ENCODE peak calls at places on chromosomes 3 and 15, in eight cellular contexts. G, A, D, R, I, H, J and B are unnamed samples.

GRCh38 chr3:124995460-124995994 is 60.3 kb downstream of the HEG1 start:
- DNase-seq in I (peak; percentile 67), H (peak; percentile 48), R (peak; percentile 71), G (peak; percentile 73), A (peak; percentile 85), J (peak; percentile 75), D (no peak), B (peak; percentile 60)

GRCh38 chr3:94185753-94186152 is 122.9 kb downstream of the NSUN3 start:
- DNase-seq in H (no peak), R (no peak), I (no peak), A (no peak), G (no peak), D (peak; percentile 37), J (peak; percentile 56), B (no peak)

GRCh38 chr15:82843561-82843960 is 34.1 kb downstream of the WHAMM start:
- DNase-seq in G (no peak), I (no peak), R (no peak), H (no peak), J (no peak), A (no peak), D (no peak), B (no peak)

GRCh38 chr3:59808431-59808830 is 758.6 kb upstream of the CFAP20DC start:
- DNase-seq in R (no peak), J (no peak), H (no peak), A (no peak), D (no peak), G (no peak), I (no peak), B (no peak)

GRCh38 chr3:47890037-47890831 is 87.3 kb downstream of the DHX30 start:
- DNase-seq in D (no peak), G (no peak), J (no peak), A (no peak), I (no peak), H (no peak), R (no peak), B (peak; percentile 11)

GRCh38 chr3:124217542-124217941 is 225.6 kb upstream of the ROPN1 start:
- DNase-seq in G (no peak), H (peak; percentile 79), R (peak; percentile 71), D (peak; percentile 72), I (peak; percentile 64), A (peak; percentile 92), J (peak; percentile 84), B (peak; percentile 83)

GRCh38 chr15:41650806-41651205 is 9.4 kb upstream of the MGA start:
- DNase-seq in H (no peak), R (no peak), G (no peak), D (no peak), A (no peak), I (no peak), J (no peak), B (no peak)

GRCh38 chr3:197328198-197328597 is 29.8 kb upstream of the DLG1 start:
- DNase-seq in G (no peak), A (peak; percentile 5), J (no peak), H (no peak), I (no peak), D (no peak), R (no peak), B (no peak)

GRCh38 chr3:196763179-196763578 is 23.5 kb downstream of the PAK2 start:
- DNase-seq in R (no peak), D (no peak), G (no peak), A (no peak), J (no peak), I (no peak), H (no peak), B (no peak)

GRCh38 chr3:184560992-184561328 is 625 bp upstream of the EPHB3 start:
- DNase-seq in J (peak; percentile 85), R (no peak), G (no peak), I (no peak), A (no peak), D (no peak), H (no peak), B (no peak)

GRCh38 chr3:185653949-185654757 is 68.1 kb downstream of the SENP2 start:
- DNase-seq in G (no peak), J (no peak), H (no peak), A (no peak), I (no peak), D (peak; percentile 70), R (no peak), B (no peak)

GRCh38 chr3:158264894-158265293 is 155.0 kb downstream of the RSRC1 start:
- DNase-seq in J (no peak), R (no peak), A (no peak), H (no peak), I (no peak), G (no peak), D (no peak), B (no peak)

GRCh38 chr3:123582315-123582714 is 2.5 kb downstream of the HACD2 start:
- DNase-seq in R (no peak), D (no peak), G (no peak), J (peak; percentile 93), I (no peak), A (no peak), H (no peak), B (no peak)

GRCh38 chr15:77066961-77067690 is 3.8 kb downstream of the TSPAN3 start:
- DNase-seq in J (peak; percentile 91), R (no peak), D (peak; percentile 26), I (peak; percentile 84), G (no peak), H (peak; percentile 54), A (no peak), B (no peak)
- H3K4me1 ChIP-seq in J (peaks cover 72% of the 10 kb centered on the region), R (peaks cover 3% of the 10 kb centered on the region), D (peaks cover 11% of the 10 kb centered on the region), I (peaks cover 55% of the 10 kb centered on the region), G (peaks cover 27% of the 10 kb centered on the region), H (peaks cover 9% of the 10 kb centered on the region), A (peaks cover 2% of the 10 kb centered on the region), B (peaks cover 76% of the 10 kb centered on the region)

GRCh38 chr15:53831907-53832793 is 72.7 kb upstream of the WDR72 start:
- DNase-seq in G (no peak), I (no peak), A (peak; percentile 57), H (no peak), J (no peak), R (no peak), D (no peak), B (no peak)
- H3K9ac ChIP-seq in G (no peak overlapping the region), I (no peak overlapping the region), A (no peak overlapping the region), H (no peak overlapping the region), J (no peak overlapping the region), R (no peak overlapping the region), D (no peak overlapping the region), B (no peak overlapping the region)

GRCh38 chr3:116199063-116199462 is 246.2 kb downstream of the LSAMP start:
- DNase-seq in D (no peak), H (no peak), A (no peak), G (no peak), J (no peak), R (no peak), I (no peak), B (no peak)

GRCh38 chr3:116198087-116198486 is 247.2 kb downstream of the LSAMP start:
- DNase-seq in J (no peak), I (no peak), H (peak; percentile 7), A (no peak), R (no peak), D (peak; percentile 68), G (no peak), B (peak; percentile 4)

GRCh38 chr3:116201032-116201690 is 244.1 kb downstream of the LSAMP start:
- DNase-seq in G (no peak), A (peak; percentile 45), R (no peak), H (no peak), I (no peak), D (no peak), J (no peak), B (no peak)
- H3K4me1 ChIP-seq in G (no peaks in the 10 kb centered on the region), A (no peaks in the 10 kb centered on the region), R (no peaks in the 10 kb centered on the region), H (no peaks in the 10 kb centered on the region), I (no peaks in the 10 kb centered on the region), D (no peaks in the 10 kb centered on the region), J (no peaks in the 10 kb centered on the region), B (no peaks in the 10 kb centered on the region)

GRCh38 chr3:129252748-129253147 is 3.3 kb downstream of the COPG1 start:
- DNase-seq in R (no peak), H (no peak), G (no peak), A (no peak), I (no peak), D (no peak), J (no peak), B (no peak)
- H3K9ac ChIP-seq in R (no peak overlapping the region), H (no peak overlapping the region), G (no peak overlapping the region), A (no peak overlapping the region), I (no peak overlapping the region), D (no peak overlapping the region), J (no peak overlapping the region), B (peak overlapping the region; percentile 1)

GRCh38 chr15:101156509-101157159 is 95.2 kb downstream of the CHSY1 start:
- DNase-seq in H (peak; percentile 56), D (peak; percentile 55), I (no peak), A (no peak), J (no peak), G (no peak), R (no peak), B (peak; percentile 25)
- H3K4me1 ChIP-seq in H (peaks cover 5% of the 10 kb centered on the region), D (no peaks in the 10 kb centered on the region), I (no peaks in the 10 kb centered on the region), A (no peaks in the 10 kb centered on the region), J (no peaks in the 10 kb centered on the region), G (no peaks in the 10 kb centered on the region), R (peaks cover 3% of the 10 kb centered on the region), B (no peaks in the 10 kb centered on the region)

GRCh38 chr3:17945018-17945798 is 202.8 kb upstream of the TBC1D5 start:
- DNase-seq in G (no peak), H (no peak), R (no peak), D (peak; percentile 28), J (no peak), A (no peak), I (no peak), B (no peak)

GRCh38 chr3:17941134-17941533 is 198.7 kb upstream of the TBC1D5 start:
- DNase-seq in A (no peak), R (no peak), D (no peak), J (no peak), I (no peak), G (no peak), H (no peak), B (no peak)

GRCh38 chr3:17942856-17943255 is 200.4 kb upstream of the TBC1D5 start:
- DNase-seq in R (no peak), I (no peak), D (peak; percentile 80), J (peak; percentile 54), G (no peak), H (no peak), A (no peak), B (peak; percentile 2)

GRCh38 chr3:17939157-17939556 is 196.7 kb upstream of the TBC1D5 start:
- DNase-seq in D (no peak), I (no peak), R (no peak), J (no peak), G (no peak), H (no peak), A (no peak), B (no peak)

GRCh38 chr3:17941766-17942165 is 199.3 kb upstream of the TBC1D5 start:
- DNase-seq in R (no peak), H (no peak), A (no peak), G (no peak), I (no peak), J (peak; percentile 57), D (peak; percentile 43), B (no peak)
- H3K9ac ChIP-seq in R (no peak overlapping the region), H (no peak overlapping the region), A (no peak overlapping the region), G (no peak overlapping the region), I (no peak overlapping the region), J (no peak overlapping the region), D (no peak overlapping the region), B (no peak overlapping the region)